ENCODE peak calls at places on chromosomes 7 and 10, in five cellular contexts. N is omental fat pad; D is astrocyte of the cerebellum; S is WTC11; I is activated CD8-positive, alpha-beta T cell treated with anti-CD3 and anti-CD28 coated beads for 36 hours. Q is an unnamed sample.

GRCh38 chr10:78830062-78830974 is 238.4 kb upstream of the ZMIZ1 start:
- DNase-seq in S (no peak), N (no peak), I (no peak), D (no peak), Q (no peak)

GRCh38 chr10:132452651-132453469 is 55.9 kb downstream of the PWWP2B start:
- DNase-seq in D (no peak), I (peak), S (peak), N (peak), Q (peak)

GRCh38 chr7:47314248-47314647 is 267.7 kb downstream of the TNS3 start:
- DNase-seq in I (no peak), D (no peak), N (no peak), S (no peak), Q (no peak)

GRCh38 chr7:44431091-44431608 is 59.3 kb downstream of the NUDCD3 start:
- DNase-seq in N (no peak), D (no peak), I (peak), S (peak), Q (peak)

GRCh38 chr10:9096288-9096687 is 1041.8 kb downstream of the GATA3 start:
- DNase-seq in D (no peak), N (no peak), S (no peak), I (peak), Q (no peak)

GRCh38 chr7:29328050-29328449 is 133.5 kb downstream of the CHN2 start:
- DNase-seq in S (no peak), N (no peak), I (no peak), D (no peak), Q (no peak)

GRCh38 chr10:113704637-113705343 is 25.1 kb downstream of the CASP7 start:
- DNase-seq in N (no peak), D (peak), I (peak), S (no peak), Q (no peak)

GRCh38 chr10:69839696-69840345 is 38.1 kb downstream of the COL13A1 start:
- DNase-seq in N (no peak), S (no peak), I (no peak), D (peak), Q (no peak)

GRCh38 chr10:10528563-10528910 is 489.1 kb upstream of the CELF2 start:
- DNase-seq in S (no peak), I (no peak), N (no peak), D (no peak), Q (no peak)

DNA sequence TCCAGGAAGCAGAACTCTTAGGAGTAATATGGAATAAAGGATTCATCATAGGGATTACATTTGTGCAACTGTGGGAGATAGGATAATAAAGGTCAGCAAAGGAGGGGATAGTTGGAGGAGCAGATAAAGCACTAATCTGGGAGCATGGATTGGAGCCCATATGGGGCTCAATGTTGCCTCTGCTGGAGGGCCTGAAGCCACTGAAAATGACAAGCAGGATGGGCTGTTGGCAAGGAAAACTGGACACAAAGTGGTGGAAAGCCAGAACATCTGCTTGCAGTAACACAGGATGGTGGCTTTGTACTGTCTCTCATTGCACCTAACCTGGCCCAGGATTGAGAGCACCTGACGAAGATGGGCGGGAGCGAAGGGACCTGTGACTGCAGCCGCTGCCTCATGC is 15.0 kb upstream of the COMMD3 start:
- DNase-seq in I (no peak), N (no peak), D (no peak), S (no peak), Q (no peak)
- TF ChIP-seq CTCF in I (no peak), N (no peak), D (no peak), S (no peak), Q (no peak)

DNA sequence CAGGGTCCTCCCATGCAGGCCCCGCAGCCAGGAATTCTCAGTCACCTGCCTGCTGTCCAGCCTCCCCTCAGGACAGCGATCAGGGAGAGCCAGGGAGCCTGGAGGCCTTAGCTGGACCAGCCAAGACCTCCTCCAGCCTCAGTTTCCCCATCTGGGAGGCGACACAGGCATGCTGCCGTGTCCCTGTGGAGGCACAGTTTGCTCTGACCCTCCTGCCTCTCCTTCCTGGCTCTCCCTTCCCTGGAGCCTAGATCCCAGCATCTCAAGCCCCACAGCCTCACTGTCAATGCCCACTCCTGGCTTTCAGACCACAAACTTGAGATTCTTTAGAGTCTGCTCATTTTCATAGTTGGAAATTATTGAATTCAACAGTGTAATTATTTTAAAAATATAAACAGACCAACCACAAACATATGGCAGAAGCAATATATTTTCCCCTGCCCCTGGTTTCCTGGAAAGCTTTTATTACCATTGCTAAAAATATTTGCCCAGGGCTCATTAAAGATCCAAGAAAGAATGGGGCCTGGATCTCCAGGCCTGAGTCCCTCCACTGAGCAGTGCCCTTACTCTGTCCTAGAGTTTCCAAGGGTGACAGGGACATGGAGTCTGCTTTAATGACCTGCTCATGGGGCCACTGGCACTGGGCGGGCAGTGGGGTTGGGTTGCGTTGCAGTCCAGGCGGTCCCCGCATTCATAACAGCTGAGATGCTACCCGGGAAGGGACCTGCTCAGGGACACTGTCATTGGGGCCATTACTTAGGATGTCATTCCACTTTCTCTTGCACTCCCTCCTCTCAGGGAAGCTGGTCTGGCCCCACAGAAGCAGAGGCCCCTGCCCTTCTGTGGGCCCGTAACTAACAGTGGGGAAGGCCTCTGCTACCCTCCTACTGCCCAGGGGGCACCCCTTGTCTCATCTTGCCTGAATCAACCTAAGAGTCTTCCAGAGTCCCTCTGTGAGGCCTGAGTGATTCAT is 81.6 kb upstream of the CHST15 start:
- DNase-seq in D (no peak), S (no peak), N (no peak), I (no peak), Q (no peak)
- TF ChIP-seq CTCF in D (no peak), S (no peak), N (no peak), I (no peak), Q (no peak)

DNA sequence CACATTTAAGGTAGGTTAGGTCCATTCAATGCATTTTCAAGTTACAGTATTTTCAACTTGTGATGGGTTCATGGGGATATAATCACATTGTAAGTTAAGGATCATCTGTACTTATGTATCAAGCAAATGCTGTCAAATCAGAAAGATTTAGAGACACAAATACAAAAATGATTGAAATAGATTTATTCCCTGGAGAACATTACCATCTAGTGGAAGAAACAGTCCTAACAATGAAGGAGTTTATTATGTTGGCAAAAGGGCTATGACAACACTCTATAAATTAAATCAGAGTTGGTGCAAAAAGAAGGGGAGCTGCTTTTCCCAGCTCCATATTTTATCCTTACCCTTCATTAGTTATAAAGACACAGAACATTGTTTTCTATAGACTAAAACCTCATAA is 69.0 kb downstream of the PRSS58 start:
- DNase-seq in N (no peak), I (no peak), S (no peak), D (no peak), Q (no peak)
- TF ChIP-seq CTCF in N (no peak), I (no peak), S (peak), D (peak), Q (peak)

GRCh38 chr10:44990302-44990655 is 10.4 kb upstream of the ZNF22 start:
- DNase-seq in D (no peak), S (peak), I (no peak), N (no peak), Q (no peak)
- TF ChIP-seq CTCF in D (peak), S (no peak), I (no peak), N (no peak), Q (peak)

Q was measured in GM10248.